ENCODE peak calls at places on chromosomes 6 and 20, in nine cellular contexts. L, T, R, K, H, D, N, I and B are unnamed samples.
A peak's percentile ranks its signal among the peaks of the same experiment; 100 is the strongest.

GRCh38 chr20:8790442-8791074 is 278.3 kb upstream of the PLCB4 start:
- DNase-seq in T (peak; percentile 19), L (no peak), N (peak; percentile 39), D (peak; percentile 15), K (no peak), H (no peak), I (peak; percentile 49), R (peak; percentile 42), B (peak; percentile 25)

GRCh38 chr6:83958250-83958685 is 75.3 kb upstream of the MRAP2 start:
- DNase-seq in K (no peak), R (no peak), L (no peak), D (peak; percentile 1), H (no peak), N (no peak), T (no peak), I (no peak), B (no peak)

GRCh38 chr6:46773201-46773855 is 19.9 kb upstream of the MEP1A start:
- DNase-seq in D (no peak), I (peak; percentile 73), N (no peak), T (no peak), K (no peak), R (no peak), L (no peak), H (no peak), B (no peak)

GRCh38 chr20:11274137-11274536 is 600.3 kb upstream of the JAG1 start:
- DNase-seq in I (peak; percentile 70), R (peak; percentile 32), N (peak; percentile 36), K (no peak), H (peak; percentile 31), L (peak; percentile 23), D (peak; percentile 32), T (peak; percentile 45), B (peak; percentile 39)

GRCh38 chr6:66865771-66866170 is 1158.7 kb upstream of the EYS start:
- DNase-seq in N (no peak), H (no peak), I (peak; percentile 44), D (no peak), R (no peak), K (no peak), L (no peak), T (no peak), B (no peak)

GRCh38 chr6:35810831-35811698 is 5.9 kb downstream of the LHFPL5 start:
- DNase-seq in I (peak; percentile 99), H (no peak), N (no peak), K (peak; percentile 90), T (no peak), L (peak; percentile 42), R (no peak), D (no peak), B (peak; percentile 86)

GRCh38 chr20:41470362-41471095 is 103.9 kb upstream of the EMILIN3 start:
- DNase-seq in H (no peak), K (no peak), I (no peak), R (no peak), T (no peak), L (no peak), N (no peak), D (no peak), B (no peak)

GRCh38 chr20:44640522-44640921 is 11.0 kb downstream of the ADA start:
- DNase-seq in I (no peak), D (no peak), K (no peak), N (no peak), L (no peak), R (no peak), T (no peak), H (no peak), B (no peak)

GRCh38 chr6:53768636-53769035 is 26.2 kb upstream of the LRRC1 start:
- DNase-seq in D (no peak), I (no peak), H (no peak), N (no peak), R (no peak), L (no peak), T (no peak), K (no peak), B (no peak)

GRCh38 chr6:121334299-121335104 is at the start of gene TBC1D32:
- DNase-seq in R (peak; percentile 84), H (peak; percentile 90), L (peak; percentile 28), D (peak; percentile 78), T (peak; percentile 92), K (peak; percentile 52), I (peak; percentile 80), N (peak; percentile 91), B (peak; percentile 27)

GRCh38 chr20:58706975-58707681 is 14.5 kb downstream of the NPEPL1 start:
- DNase-seq in H (no peak), I (no peak), K (no peak), R (no peak), L (no peak), D (no peak), N (no peak), T (no peak), B (no peak)

GRCh38 chr20:37624963-37625362 is 68.9 kb upstream of the CTNNBL1 start:
- DNase-seq in R (no peak), N (no peak), T (no peak), D (no peak), H (no peak), L (no peak), K (no peak), I (no peak), B (no peak)

GRCh38 chr6:111096246-111096645 is 8.9 kb downstream of the SLC16A10 start:
- DNase-seq in D (no peak), L (peak; percentile 40), K (no peak), T (no peak), H (no peak), I (peak; percentile 88), R (no peak), N (no peak), B (no peak)

GRCh38 chr6:169034523-169035167 is 219.0 kb downstream of the THBS2 start:
- DNase-seq in N (no peak), R (no peak), D (no peak), K (no peak), H (no peak), I (no peak), L (no peak), T (no peak), B (no peak)

GRCh38 chr20:63625771-63626423 is 1.0 kb downstream of the GMEB2 start:
- DNase-seq in R (no peak), N (no peak), H (no peak), K (no peak), D (no peak), L (no peak), T (no peak), I (peak; percentile 9), B (no peak)

GRCh38 chr20:53829706-53830521 is 236.3 kb upstream of the ZNF217 start:
- DNase-seq in K (no peak), L (no peak), T (no peak), N (no peak), I (peak; percentile 40), H (no peak), D (no peak), R (no peak), B (peak; percentile 54)

GRCh38 chr6:137188855-137189254 is 15.4 kb upstream of the IL22RA2 start:
- DNase-seq in K (no peak), T (no peak), H (no peak), L (no peak), D (no peak), I (no peak), N (no peak), R (no peak), B (no peak)

GRCh38 chr6:5878792-5879191 is 127.9 kb downstream of the NRN1 start:
- DNase-seq in N (no peak), T (no peak), L (no peak), R (no peak), I (no peak), D (no peak), K (no peak), H (no peak), B (no peak)

GRCh38 chr20:64106435-64106961 is 867 bp downstream of the NPBWR2 start:
- DNase-seq in T (no peak), H (no peak), N (no peak), I (no peak), K (no peak), R (no peak), L (no peak), D (no peak), B (no peak)

GRCh38 chr6:104003803-104004516 is 855.8 kb downstream of the HACE1 start:
- DNase-seq in N (no peak), L (no peak), H (no peak), K (no peak), I (no peak), D (no peak), T (no peak), R (no peak), B (no peak)
- TF ChIP-seq CTCF in N (peak; percentile 13), L (no peak), H (no peak), K (peak; percentile 1), I (no peak), D (no peak), T (no peak), R (no peak), B (peak; percentile 20)

GRCh38 chr6:125192610-125192930 is 39.0 kb downstream of the TPD52L1 start:
- DNase-seq in H (no peak), I (no peak), K (no peak), R (no peak), D (no peak), T (no peak), L (no peak), N (no peak), B (no peak)
- TF ChIP-seq CTCF in H (no peak), I (no peak), K (no peak), R (no peak), D (no peak), T (no peak), L (no peak), N (no peak), B (no peak)

DNA sequence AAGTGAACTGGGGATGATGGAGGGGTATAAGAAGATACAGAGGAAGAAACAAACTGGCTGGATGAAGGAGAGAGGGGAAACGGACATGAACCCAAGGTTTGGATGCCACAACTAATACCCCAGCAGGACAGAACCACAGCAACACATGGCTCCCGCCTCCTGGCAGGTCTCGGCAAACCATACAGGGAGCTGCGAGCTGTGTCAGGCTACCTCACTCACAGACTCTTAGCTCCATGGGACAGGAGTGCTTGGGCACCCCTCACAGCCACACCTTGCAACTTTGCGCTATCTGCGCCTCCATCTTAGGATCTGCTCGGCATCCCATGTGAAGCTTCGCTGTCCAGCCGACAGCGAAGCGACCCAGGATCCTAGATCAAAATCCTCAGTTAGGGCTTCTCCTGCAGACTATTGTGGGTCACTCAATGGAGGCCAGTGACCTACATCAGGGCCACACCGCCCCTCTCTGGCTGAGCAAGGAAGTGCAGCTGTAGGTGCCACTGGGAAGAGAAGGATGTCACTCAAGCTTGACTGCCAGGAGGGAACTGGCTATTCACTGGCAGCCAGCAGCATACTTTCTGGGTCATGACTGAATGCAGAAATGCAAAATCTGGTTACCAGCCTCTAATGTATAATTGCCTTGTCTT is 174.4 kb upstream of the RIN2 start:
- DNase-seq in L (peak; percentile 2), D (no peak), T (peak; percentile 54), R (peak; percentile 73), H (peak; percentile 63), K (no peak), I (peak; percentile 40), N (peak; percentile 91), B (no peak)
- TF ChIP-seq CTCF in L (peak; percentile 96), D (peak; percentile 57), T (peak; percentile 68), R (peak; percentile 62), H (peak; percentile 75), K (peak; percentile 72), I (peak; percentile 90), N (peak; percentile 96), B (peak; percentile 92)

DNA sequence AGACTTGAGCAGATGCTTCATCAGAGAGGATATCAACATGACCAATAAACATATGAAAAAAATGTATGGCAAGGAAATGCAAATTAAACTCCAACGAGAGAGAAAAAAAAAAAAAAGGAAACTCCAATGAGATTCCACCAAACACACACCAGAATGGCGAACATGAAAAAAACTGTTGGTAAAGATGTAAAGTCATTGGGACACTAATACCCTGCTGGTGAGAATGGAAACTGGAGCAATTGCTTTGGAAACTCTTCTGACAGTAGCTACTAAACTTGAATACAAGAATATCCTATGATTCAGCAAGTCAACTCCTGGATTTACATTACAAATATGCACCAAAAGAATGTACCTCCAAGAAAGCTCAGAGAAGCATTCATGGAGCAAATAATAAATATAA is 260.7 kb upstream of the ECI2 start:
- DNase-seq in I (no peak), L (no peak), K (no peak), R (no peak), T (no peak), D (no peak), N (no peak), H (no peak), B (no peak)
- TF ChIP-seq CTCF in I (no peak), L (no peak), K (no peak), R (no peak), T (no peak), D (peak; percentile 25), N (no peak), H (no peak), B (no peak)